ENCODE peak calls at places on chromosome 10, in six cellular contexts. A is CD4-positive, CD25-positive, alpha-beta regulatory T cell; Q is NCI-H1105; I is left colon; U is AG04449; S is Caki2. M is an unnamed sample.

GRCh38 chr10:3786295-3786981 is 1.4 kb upstream of the KLF6 start:
- DNase-seq in I (no peak), A (peak; percentile 7), Q (no peak), S (peak; percentile 82), U (no peak), M (no peak)

GRCh38 chr10:86262671-86263165 is 103.9 kb downstream of the GRID1 start:
- DNase-seq in I (no peak), A (no peak), S (no peak), U (no peak), Q (no peak), M (no peak)

GRCh38 chr10:114471906-114472873 is 67.9 kb upstream of the AFAP1L2 start:
- DNase-seq in A (no peak), U (no peak), S (no peak), I (no peak), Q (no peak), M (no peak)

GRCh38 chr10:79088613-79089355 is 20.0 kb downstream of the ZMIZ1 start:
- DNase-seq in U (no peak), Q (no peak), I (no peak), A (no peak), S (no peak), M (no peak)

GRCh38 chr10:3874988-3875841 is 90.2 kb upstream of the KLF6 start:
- DNase-seq in S (no peak), U (no peak), I (no peak), A (peak; percentile 46), Q (no peak), M (peak; percentile 35)

GRCh38 chr10:43377393-43377883 is 6.0 kb downstream of the FXYD4 start:
- DNase-seq in S (no peak), Q (no peak), I (no peak), U (no peak), A (no peak), M (no peak)

GRCh38 chr10:78977761-78978305 is 90.9 kb upstream of the ZMIZ1 start:
- DNase-seq in S (peak; percentile 92), Q (no peak), I (no peak), U (no peak), A (no peak), M (no peak)

GRCh38 chr10:121519411-121519810 is 78.8 kb downstream of the FGFR2 start:
- DNase-seq in A (no peak), I (no peak), S (no peak), Q (no peak), U (no peak), M (no peak)

GRCh38 chr10:128729910-128730420 is 603.7 kb upstream of the MKI67 start:
- DNase-seq in A (no peak), Q (no peak), I (no peak), S (no peak), U (no peak), M (no peak)

GRCh38 chr10:102635377-102635776 is 8.9 kb upstream of the TRIM8 start:
- DNase-seq in I (no peak), U (no peak), S (no peak), A (no peak), Q (no peak), M (no peak)

GRCh38 chr10:75398630-75399460 is 2.7 kb downstream of the ZNF503 start:
- DNase-seq in U (no peak), S (no peak), A (no peak), I (peak; percentile 24), Q (no peak), M (no peak)

GRCh38 chr10:131703941-131704340 is 196.9 kb upstream of the PPP2R2D start:
- DNase-seq in Q (no peak), U (no peak), I (no peak), S (no peak), A (no peak), M (no peak)

GRCh38 chr10:17428616-17429097 is 25.7 kb downstream of the ST8SIA6 start:
- DNase-seq in U (no peak), Q (no peak), I (no peak), A (peak; percentile 62), S (no peak), M (peak; percentile 79)

GRCh38 chr10:62724465-62724864 is 80.1 kb upstream of the ADO start:
- DNase-seq in S (no peak), A (no peak), U (no peak), Q (no peak), I (no peak), M (no peak)

GRCh38 chr10:43901302-43901701 is 252.6 kb upstream of the ZNF32 start:
- DNase-seq in Q (no peak), I (no peak), U (no peak), A (no peak), S (no peak), M (no peak)

GRCh38 chr10:118584181-118584954 is 11.1 kb downstream of the PRLHR start:
- DNase-seq in I (no peak), Q (no peak), U (peak; percentile 10), A (no peak), S (peak; percentile 19), M (no peak)

GRCh38 chr10:119290301-119291036 is 83.1 kb downstream of the GRK5 start:
- DNase-seq in A (no peak), S (no peak), U (no peak), Q (no peak), I (no peak), M (no peak)

GRCh38 chr10:95289003-95289920 is 1.5 kb downstream of the PDLIM1 start:
- DNase-seq in A (no peak), U (no peak), S (peak; percentile 43), I (peak; percentile 49), Q (no peak), M (no peak)

GRCh38 chr10:129039406-129040345 is 427.4 kb upstream of the MGMT start:
- DNase-seq in Q (no peak), I (no peak), U (no peak), A (no peak), S (no peak), M (no peak)

GRCh38 chr10:77637474-77637985 is at the start of gene KCNMA1:
- DNase-seq in S (peak; percentile 57), Q (no peak), I (peak; percentile 41), U (no peak), A (no peak), M (no peak)

GRCh38 chr10:98536551-98536950 is 89.8 kb upstream of the HPS1 start:
- DNase-seq in S (no peak), U (peak; percentile 26), Q (no peak), A (no peak), I (peak; percentile 23), M (no peak)

GRCh38 chr10:21292763-21293517 is 232.5 kb downstream of the SKIDA1 start:
- DNase-seq in I (peak; percentile 8), Q (no peak), A (no peak), U (peak; percentile 95), S (peak; percentile 99), M (no peak)

GRCh38 chr10:128922619-128923018 is 544.4 kb upstream of the MGMT start:
- DNase-seq in A (no peak), I (no peak), Q (no peak), S (no peak), U (no peak), M (no peak)

GRCh38 chr10:91349381-91349780 is 60.8 kb upstream of the HECTD2 start:
- DNase-seq in Q (no peak), A (no peak), S (no peak), U (peak; percentile 98), I (no peak), M (no peak)

GRCh38 chr10:58023341-58024073 is 244.2 kb downstream of the IPMK start:
- DNase-seq in I (no peak), S (peak; percentile 96), A (no peak), Q (no peak), U (no peak), M (no peak)

GRCh38 chr10:117993166-117993565 is 53.6 kb downstream of the RAB11FIP2 start:
- DNase-seq in A (no peak), Q (no peak), U (no peak), S (no peak), I (no peak), M (no peak)

GRCh38 chr10:62025134-62025794 is 123.8 kb downstream of the ARID5B start:
- DNase-seq in A (no peak), U (no peak), I (no peak), S (no peak), Q (no peak), M (no peak)

GRCh38 chr10:102065561-102066420 is 642 bp downstream of the HPS6 start:
- DNase-seq in U (no peak), S (no peak), Q (no peak), I (peak; percentile 54), A (no peak), M (no peak)

GRCh38 chr10:79176949-79177602 is 108.3 kb downstream of the ZMIZ1 start:
- DNase-seq in A (no peak), I (no peak), U (no peak), Q (no peak), S (no peak), M (no peak)

GRCh38 chr10:15877836-15878576 is 17.7 kb upstream of the MINDY3 start:
- DNase-seq in U (no peak), A (no peak), S (no peak), Q (no peak), I (peak; percentile 5), M (no peak)

GRCh38 chr10:69413221-69413865 is 3.4 kb downstream of the TACR2 start:
- DNase-seq in Q (peak; percentile 32), I (peak; percentile 51), A (no peak), U (no peak), S (no peak), M (peak; percentile 35)

GRCh38 chr10:13924020-13924725 is 337.4 kb downstream of the PRPF18 start:
- DNase-seq in I (no peak), Q (no peak), S (peak; percentile 85), U (peak; percentile 83), A (no peak), M (no peak)

GRCh38 chr10:3231951-3232730 is 59.6 kb upstream of the PITRM1 start:
- DNase-seq in Q (no peak), U (no peak), A (no peak), I (no peak), S (no peak), M (no peak)

GRCh38 chr10:86688398-86688921 is 20.1 kb downstream of the LDB3 start:
- DNase-seq in U (no peak), Q (no peak), S (peak; percentile 51), I (peak; percentile 51), A (no peak), M (peak; percentile 38)

M was measured in immature natural killer cell.